ENCODE peak calls at places on chromosomes 6 and 20, in seven cellular contexts. One of them, this sample, is unnamed.

GRCh38 chr6:149150999-149151398 is 166.5 kb upstream of the TAB2 start:
- DNase-seq in HCT116: no peak
- DNase-seq in H1: no peak
- DNase-seq in HepG2: no peak
- DNase-seq in T47D: no peak
- DNase-seq in K562: no peak
- DNase-seq in GM12878: no peak
- DNase-seq in this sample: no peak

GRCh38 chr6:159778131-159778530 is 11.3 kb downstream of the TCP1 start:
- DNase-seq in HCT116: no peak
- DNase-seq in H1: no peak
- DNase-seq in HepG2: no peak
- DNase-seq in T47D: no peak
- DNase-seq in K562: no peak
- DNase-seq in GM12878: no peak
- DNase-seq in this sample: no peak

GRCh38 chr20:62557425-62557824 is 81.6 kb upstream of the GATA5 start:
- DNase-seq in HCT116: peak; percentile 18
- DNase-seq in H1: no peak
- DNase-seq in HepG2: no peak
- DNase-seq in T47D: no peak
- DNase-seq in K562: no peak
- DNase-seq in GM12878: no peak
- DNase-seq in this sample: no peak

GRCh38 chr6:131655387-131655786 is 18.3 kb downstream of the ENPP3 start:
- DNase-seq in HCT116: no peak
- DNase-seq in H1: no peak
- DNase-seq in HepG2: no peak
- DNase-seq in T47D: no peak
- DNase-seq in K562: no peak
- DNase-seq in GM12878: no peak
- DNase-seq in this sample: no peak

GRCh38 chr6:143427109-143427817 is 23.2 kb downstream of the ADAT2 start:
- DNase-seq in HCT116: no peak
- DNase-seq in H1: peak; percentile 49
- DNase-seq in HepG2: peak; percentile 69
- DNase-seq in T47D: peak; percentile 65
- DNase-seq in K562: peak; percentile 79
- DNase-seq in GM12878: no peak
- DNase-seq in this sample: peak; percentile 79

GRCh38 chr6:125769147-125769783 is 19.8 kb downstream of the HEY2 start:
- DNase-seq in HCT116: no peak
- DNase-seq in H1: no peak
- DNase-seq in HepG2: no peak
- DNase-seq in T47D: no peak
- DNase-seq in K562: no peak
- DNase-seq in GM12878: no peak
- DNase-seq in this sample: no peak

GRCh38 chr20:57801581-57801980 is 91.8 kb upstream of the PMEPA1 start:
- DNase-seq in HCT116: no peak
- DNase-seq in H1: no peak
- DNase-seq in HepG2: no peak
- DNase-seq in T47D: no peak
- DNase-seq in K562: no peak
- DNase-seq in GM12878: no peak
- DNase-seq in this sample: no peak

GRCh38 chr6:126054258-126054702 is 67.9 kb downstream of the TRMT11 start:
- DNase-seq in HCT116: no peak
- DNase-seq in H1: no peak
- DNase-seq in HepG2: no peak
- DNase-seq in T47D: no peak
- DNase-seq in K562: peak; percentile 79
- DNase-seq in GM12878: no peak
- DNase-seq in this sample: peak; percentile 14

GRCh38 chr6:157521665-157522335 is 140.8 kb downstream of the ZDHHC14 start:
- DNase-seq in HCT116: no peak
- DNase-seq in H1: no peak
- DNase-seq in HepG2: no peak
- DNase-seq in T47D: no peak
- DNase-seq in K562: peak; percentile 28
- DNase-seq in GM12878: no peak
- DNase-seq in this sample: no peak

GRCh38 chr6:156778615-156779205 is 1.5 kb downstream of the ARID1B start:
- DNase-seq in HCT116: no peak
- DNase-seq in H1: no peak
- DNase-seq in HepG2: peak; percentile 34
- DNase-seq in T47D: peak; percentile 45
- DNase-seq in K562: peak; percentile 71
- DNase-seq in GM12878: no peak
- DNase-seq in this sample: no peak

GRCh38 chr20:11274137-11274536 is 600.3 kb upstream of the JAG1 start:
- DNase-seq in HCT116: peak; percentile 52
- DNase-seq in H1: no peak
- DNase-seq in HepG2: peak; percentile 75
- DNase-seq in T47D: peak; percentile 71
- DNase-seq in K562: peak; percentile 3
- DNase-seq in GM12878: no peak
- DNase-seq in this sample: peak; percentile 67

GRCh38 chr6:83270971-83271714 is 78.0 kb downstream of the RWDD2A start:
- DNase-seq in HCT116: peak; percentile 55
- DNase-seq in H1: no peak
- DNase-seq in HepG2: no peak
- DNase-seq in T47D: no peak
- DNase-seq in K562: no peak
- DNase-seq in GM12878: no peak
- DNase-seq in this sample: no peak

GRCh38 chr6:53647437-53648094 is 18.0 kb downstream of the KLHL31 start:
- DNase-seq in HCT116: no peak
- DNase-seq in H1: no peak
- DNase-seq in HepG2: no peak
- DNase-seq in T47D: no peak
- DNase-seq in K562: no peak
- DNase-seq in GM12878: no peak
- DNase-seq in this sample: no peak

GRCh38 chr6:25883991-25884390 is 9.9 kb upstream of the SLC17A3 start:
- DNase-seq in HCT116: no peak
- DNase-seq in H1: no peak
- DNase-seq in HepG2: peak; percentile 46
- DNase-seq in T47D: no peak
- DNase-seq in K562: no peak
- DNase-seq in GM12878: no peak
- DNase-seq in this sample: no peak

GRCh38 chr6:116392158-116393032 is 21.6 kb downstream of the DSE start:
- DNase-seq in HCT116: no peak
- DNase-seq in H1: no peak
- DNase-seq in HepG2: no peak
- DNase-seq in T47D: no peak
- DNase-seq in K562: no peak
- DNase-seq in GM12878: no peak
- DNase-seq in this sample: no peak

GRCh38 chr6:111474106-111474505 is 8.9 kb downstream of the REV3L start:
- DNase-seq in HCT116: no peak
- DNase-seq in H1: no peak
- DNase-seq in HepG2: no peak
- DNase-seq in T47D: no peak
- DNase-seq in K562: no peak
- DNase-seq in GM12878: no peak
- DNase-seq in this sample: no peak

GRCh38 chr6:332671-333070 is 40.4 kb downstream of the DUSP22 start:
- DNase-seq in HCT116: no peak
- DNase-seq in H1: no peak
- DNase-seq in HepG2: no peak
- DNase-seq in T47D: no peak
- DNase-seq in K562: no peak
- DNase-seq in GM12878: no peak
- DNase-seq in this sample: no peak

GRCh38 chr6:127367023-127367375 is 23.6 kb upstream of the ECHDC1 start:
- DNase-seq in HCT116: no peak
- DNase-seq in H1: no peak
- DNase-seq in HepG2: no peak
- DNase-seq in T47D: no peak
- DNase-seq in K562: peak; percentile 52
- DNase-seq in GM12878: no peak
- DNase-seq in this sample: no peak

GRCh38 chr20:11716239-11716944 is 201.3 kb upstream of the BTBD3 start:
- DNase-seq in HCT116: peak; percentile 65
- DNase-seq in H1: peak; percentile 33
- DNase-seq in HepG2: peak; percentile 62
- DNase-seq in T47D: peak; percentile 39
- DNase-seq in K562: peak; percentile 1
- DNase-seq in GM12878: no peak
- DNase-seq in this sample: peak; percentile 22

GRCh38 chr20:41453006-41453950 is 86.7 kb upstream of the EMILIN3 start:
- DNase-seq in HCT116: no peak
- DNase-seq in H1: no peak
- DNase-seq in HepG2: no peak
- DNase-seq in T47D: no peak
- DNase-seq in K562: peak; percentile 6
- DNase-seq in GM12878: no peak
- DNase-seq in this sample: no peak

GRCh38 chr6:163543311-163543710 is 128.8 kb downstream of the QKI start:
- DNase-seq in HCT116: no peak
- DNase-seq in H1: no peak
- DNase-seq in HepG2: no peak
- DNase-seq in T47D: no peak
- DNase-seq in K562: no peak
- DNase-seq in GM12878: no peak
- DNase-seq in this sample: no peak

GRCh38 chr6:149410557-149410956 is 10.5 kb downstream of the SUMO4 start:
- DNase-seq in HCT116: no peak
- DNase-seq in H1: no peak
- DNase-seq in HepG2: no peak
- DNase-seq in T47D: no peak
- DNase-seq in K562: no peak
- DNase-seq in GM12878: no peak
- DNase-seq in this sample: no peak

GRCh38 chr6:106183430-106183829 is 97.3 kb downstream of the PRDM1 start:
- DNase-seq in HCT116: no peak
- DNase-seq in H1: no peak
- DNase-seq in HepG2: no peak
- DNase-seq in T47D: no peak
- DNase-seq in K562: no peak
- DNase-seq in GM12878: no peak
- DNase-seq in this sample: no peak

GRCh38 chr20:62737271-62737761 is 28.7 kb downstream of the NTSR1 start:
- DNase-seq in HCT116: no peak
- DNase-seq in H1: no peak
- DNase-seq in HepG2: no peak
- DNase-seq in T47D: no peak
- DNase-seq in K562: no peak
- DNase-seq in GM12878: no peak
- DNase-seq in this sample: no peak

DNA sequence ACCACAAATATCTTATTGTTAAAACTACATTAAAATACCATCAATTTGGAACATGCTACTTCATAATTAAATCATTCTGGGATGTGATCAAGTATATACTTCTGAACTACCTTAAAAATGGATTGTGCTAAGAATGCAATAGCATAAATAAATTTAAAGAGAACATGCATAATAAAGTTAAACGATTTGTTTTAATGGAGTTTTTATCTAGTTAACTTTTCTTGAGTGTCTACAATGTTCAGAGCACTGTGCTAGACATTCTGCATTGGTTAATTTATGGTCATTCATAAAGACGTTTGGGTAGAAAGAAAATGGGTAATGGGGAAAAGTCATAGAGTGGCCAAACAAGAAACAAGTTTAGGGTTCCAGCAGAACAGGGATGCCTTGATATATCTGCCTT is 162.4 kb downstream of the BCKDHB start:
- DNase-seq in HCT116: no peak
- DNase-seq in H1: no peak
- DNase-seq in HepG2: no peak
- DNase-seq in T47D: no peak
- DNase-seq in K562: no peak
- DNase-seq in GM12878: no peak
- DNase-seq in this sample: no peak
- TF ChIP-seq JUND in HCT116: no peak
- TF ChIP-seq JUND in H1: no peak
- TF ChIP-seq JUND in HepG2: no peak
- TF ChIP-seq JUND in T47D: no peak
- TF ChIP-seq JUND in K562: no peak
- TF ChIP-seq JUND in GM12878: no peak
- TF ChIP-seq JUND in this sample: no peak

GRCh38 chr6:54718541-54719023 is 128.0 kb upstream of the FAM83B start:
- DNase-seq in HCT116: no peak
- DNase-seq in H1: no peak
- DNase-seq in HepG2: no peak
- DNase-seq in T47D: peak; percentile 36
- DNase-seq in K562: no peak
- DNase-seq in GM12878: no peak
- DNase-seq in this sample: no peak
- TF ChIP-seq JUND in HCT116: no peak
- TF ChIP-seq JUND in H1: no peak
- TF ChIP-seq JUND in HepG2: no peak
- TF ChIP-seq JUND in T47D: no peak
- TF ChIP-seq JUND in K562: no peak
- TF ChIP-seq JUND in GM12878: no peak
- TF ChIP-seq JUND in this sample: no peak

DNA sequence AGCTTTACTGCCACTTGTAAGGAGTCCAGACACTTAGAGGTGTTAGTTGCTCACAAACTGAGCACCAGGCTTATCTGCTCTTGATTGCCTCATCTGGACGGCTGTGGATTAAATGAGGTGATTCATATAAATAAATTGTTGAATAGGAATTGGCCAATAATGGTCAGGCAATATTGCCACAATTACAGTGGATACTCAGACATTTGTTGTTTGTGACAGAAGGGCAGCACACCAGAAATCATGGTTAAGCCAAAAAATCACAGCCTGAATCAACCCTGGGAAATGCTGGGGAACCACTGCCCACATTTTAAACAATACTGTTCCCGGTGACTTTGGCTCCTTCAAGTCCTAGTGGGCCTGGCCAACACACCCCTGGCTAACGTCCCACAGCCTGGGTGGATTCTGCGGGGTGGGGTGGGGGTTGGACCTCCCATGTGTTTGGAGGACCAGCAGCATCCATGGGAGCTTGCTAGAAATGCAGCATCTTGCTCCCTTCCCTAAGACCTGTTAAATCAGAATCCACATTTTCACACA is 29.4 kb upstream of the SPDEF start:
- DNase-seq in HCT116: no peak
- DNase-seq in H1: no peak
- DNase-seq in HepG2: no peak
- DNase-seq in T47D: no peak
- DNase-seq in K562: no peak
- DNase-seq in GM12878: no peak
- DNase-seq in this sample: no peak
- TF ChIP-seq JUND in HCT116: no peak
- TF ChIP-seq JUND in H1: no peak
- TF ChIP-seq JUND in HepG2: no peak
- TF ChIP-seq JUND in T47D: no peak
- TF ChIP-seq JUND in K562: no peak
- TF ChIP-seq JUND in GM12878: no peak
- TF ChIP-seq JUND in this sample: no peak

DNA sequence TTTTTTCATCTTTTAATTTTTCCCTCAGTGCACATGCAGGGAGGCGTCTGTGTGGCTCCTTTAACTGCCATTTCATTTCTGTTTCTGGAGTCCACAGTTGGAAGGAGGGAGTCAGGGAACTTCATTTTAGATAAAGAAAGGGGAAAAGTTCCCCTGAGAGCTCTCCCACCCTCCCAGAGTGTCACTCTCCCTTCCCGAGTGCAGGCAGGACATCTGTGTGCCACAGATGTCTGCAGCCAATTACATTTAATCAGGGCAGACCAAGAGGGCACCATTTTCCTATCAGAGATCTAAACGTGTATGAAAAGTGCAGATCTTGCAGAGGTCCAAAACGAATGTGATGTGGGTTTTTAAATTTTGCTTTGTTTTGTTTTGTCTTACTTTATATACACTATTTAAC is 96.6 kb downstream of the PXDC1 start:
- DNase-seq in HCT116: no peak
- DNase-seq in H1: no peak
- DNase-seq in HepG2: no peak
- DNase-seq in T47D: no peak
- DNase-seq in K562: no peak
- DNase-seq in GM12878: no peak
- DNase-seq in this sample: peak; percentile 63
- TF ChIP-seq JUND in HCT116: no peak
- TF ChIP-seq JUND in H1: no peak
- TF ChIP-seq JUND in HepG2: no peak
- TF ChIP-seq JUND in T47D: no peak
- TF ChIP-seq JUND in K562: no peak
- TF ChIP-seq JUND in GM12878: no peak
- TF ChIP-seq JUND in this sample: no peak